ENCODE peak calls at places on chromosomes 7 and 10, in six cellular contexts. One of them, this sample, is unnamed.

GRCh38 chr10:124388823-124389612 is 29.7 kb downstream of the OAT start:
- DNase-seq in stomach: peak; percentile 95
- DNase-seq in cardiac muscle cell: peak; percentile 96
- DNase-seq in bronchial epithelial cell: peak; percentile 48
- DNase-seq in B cell: peak; percentile 100
- DNase-seq in astrocyte of the spinal cord: peak; percentile 76
- DNase-seq in this sample: peak; percentile 98

GRCh38 chr10:113679463-113680171 is at the start of gene CASP7:
- DNase-seq in stomach: peak; percentile 81
- DNase-seq in cardiac muscle cell: peak; percentile 92
- DNase-seq in bronchial epithelial cell: peak; percentile 45
- DNase-seq in B cell: peak; percentile 85
- DNase-seq in astrocyte of the spinal cord: peak; percentile 84
- DNase-seq in this sample: peak; percentile 86

GRCh38 chr10:71694567-71694968 is 25.0 kb downstream of the C10orf105 start:
- DNase-seq in stomach: peak; percentile 46
- DNase-seq in cardiac muscle cell: no peak
- DNase-seq in bronchial epithelial cell: no peak
- DNase-seq in B cell: peak; percentile 91
- DNase-seq in astrocyte of the spinal cord: no peak
- DNase-seq in this sample: peak; percentile 93

GRCh38 chr7:45389073-45389872 is 184.9 kb upstream of the ADCY1 start:
- DNase-seq in stomach: no peak
- DNase-seq in cardiac muscle cell: no peak
- DNase-seq in bronchial epithelial cell: no peak
- DNase-seq in B cell: no peak
- DNase-seq in astrocyte of the spinal cord: no peak
- DNase-seq in this sample: no peak

GRCh38 chr7:137480824-137481365 is 137.4 kb upstream of the PTN start:
- DNase-seq in stomach: no peak
- DNase-seq in cardiac muscle cell: no peak
- DNase-seq in bronchial epithelial cell: no peak
- DNase-seq in B cell: no peak
- DNase-seq in astrocyte of the spinal cord: peak; percentile 62
- DNase-seq in this sample: no peak

GRCh38 chr7:86645174-86645566 is 1.5 kb downstream of the GRM3 start:
- DNase-seq in stomach: no peak
- DNase-seq in cardiac muscle cell: no peak
- DNase-seq in bronchial epithelial cell: no peak
- DNase-seq in B cell: no peak
- DNase-seq in astrocyte of the spinal cord: no peak
- DNase-seq in this sample: no peak

GRCh38 chr7:12030116-12030515 is 181.0 kb upstream of the TMEM106B start:
- DNase-seq in stomach: no peak
- DNase-seq in cardiac muscle cell: no peak
- DNase-seq in bronchial epithelial cell: no peak
- DNase-seq in B cell: no peak
- DNase-seq in astrocyte of the spinal cord: peak; percentile 63
- DNase-seq in this sample: no peak

GRCh38 chr10:80137031-80137712 is 4.6 kb downstream of the PLAC9 start:
- DNase-seq in stomach: no peak
- DNase-seq in cardiac muscle cell: no peak
- DNase-seq in bronchial epithelial cell: no peak
- DNase-seq in B cell: no peak
- DNase-seq in astrocyte of the spinal cord: no peak
- DNase-seq in this sample: no peak

GRCh38 chr7:47474937-47475879 is 106.7 kb downstream of the TNS3 start:
- DNase-seq in stomach: peak; percentile 94
- DNase-seq in cardiac muscle cell: peak; percentile 51
- DNase-seq in bronchial epithelial cell: peak; percentile 88
- DNase-seq in B cell: peak; percentile 39
- DNase-seq in astrocyte of the spinal cord: peak; percentile 96
- DNase-seq in this sample: peak; percentile 79

GRCh38 chr7:100142461-100142860 is 6.3 kb upstream of the LAMTOR4 start:
- DNase-seq in stomach: no peak
- DNase-seq in cardiac muscle cell: no peak
- DNase-seq in bronchial epithelial cell: no peak
- DNase-seq in B cell: no peak
- DNase-seq in astrocyte of the spinal cord: no peak
- DNase-seq in this sample: no peak

GRCh38 chr7:13988765-13989137 is 715 bp downstream of the ETV1 start:
- DNase-seq in stomach: no peak
- DNase-seq in cardiac muscle cell: peak; percentile 34
- DNase-seq in bronchial epithelial cell: no peak
- DNase-seq in B cell: no peak
- DNase-seq in astrocyte of the spinal cord: peak; percentile 71
- DNase-seq in this sample: no peak

GRCh38 chr10:7544203-7544602 is 122.6 kb downstream of the ITIH5 start:
- DNase-seq in stomach: no peak
- DNase-seq in cardiac muscle cell: no peak
- DNase-seq in bronchial epithelial cell: no peak
- DNase-seq in B cell: no peak
- DNase-seq in astrocyte of the spinal cord: no peak
- DNase-seq in this sample: no peak

GRCh38 chr10:97932932-97933530 is 83.4 kb downstream of the GOLGA7B start:
- DNase-seq in stomach: no peak
- DNase-seq in cardiac muscle cell: no peak
- DNase-seq in bronchial epithelial cell: no peak
- DNase-seq in B cell: no peak
- DNase-seq in astrocyte of the spinal cord: no peak
- DNase-seq in this sample: no peak

GRCh38 chr10:77436257-77436780 is 201.3 kb downstream of the KCNMA1 start:
- DNase-seq in stomach: no peak
- DNase-seq in cardiac muscle cell: no peak
- DNase-seq in bronchial epithelial cell: no peak
- DNase-seq in B cell: no peak
- DNase-seq in astrocyte of the spinal cord: peak; percentile 20
- DNase-seq in this sample: no peak

GRCh38 chr10:62584726-62585125 is 210.6 kb downstream of the ZNF365 start:
- DNase-seq in stomach: no peak
- DNase-seq in cardiac muscle cell: no peak
- DNase-seq in bronchial epithelial cell: no peak
- DNase-seq in B cell: no peak
- DNase-seq in astrocyte of the spinal cord: peak; percentile 56
- DNase-seq in this sample: no peak

GRCh38 chr7:111535142-111535541 is 27.1 kb downstream of the IMMP2L start:
- DNase-seq in stomach: no peak
- DNase-seq in cardiac muscle cell: no peak
- DNase-seq in bronchial epithelial cell: no peak
- DNase-seq in B cell: no peak
- DNase-seq in astrocyte of the spinal cord: no peak
- DNase-seq in this sample: no peak

GRCh38 chr10:18060217-18060616 is 80.0 kb upstream of the CACNB2 start:
- DNase-seq in stomach: no peak
- DNase-seq in cardiac muscle cell: peak; percentile 58
- DNase-seq in bronchial epithelial cell: no peak
- DNase-seq in B cell: no peak
- DNase-seq in astrocyte of the spinal cord: no peak
- DNase-seq in this sample: no peak

GRCh38 chr7:70238171-70238575 is 639.9 kb downstream of the AUTS2 start:
- DNase-seq in stomach: no peak
- DNase-seq in cardiac muscle cell: peak; percentile 16
- DNase-seq in bronchial epithelial cell: no peak
- DNase-seq in B cell: peak; percentile 31
- DNase-seq in astrocyte of the spinal cord: no peak
- DNase-seq in this sample: peak; percentile 72

GRCh38 chr10:74139981-74140380 is 10.6 kb downstream of the AP3M1 start:
- DNase-seq in stomach: no peak
- DNase-seq in cardiac muscle cell: no peak
- DNase-seq in bronchial epithelial cell: no peak
- DNase-seq in B cell: no peak
- DNase-seq in astrocyte of the spinal cord: no peak
- DNase-seq in this sample: no peak

GRCh38 chr7:151426486-151426905 is 13.4 kb downstream of the CRYGN start:
- DNase-seq in stomach: peak; percentile 46
- DNase-seq in cardiac muscle cell: no peak
- DNase-seq in bronchial epithelial cell: no peak
- DNase-seq in B cell: no peak
- DNase-seq in astrocyte of the spinal cord: peak; percentile 96
- DNase-seq in this sample: no peak

GRCh38 chr10:127999291-127999690 is 92.4 kb downstream of the PTPRE start:
- DNase-seq in stomach: no peak
- DNase-seq in cardiac muscle cell: no peak
- DNase-seq in bronchial epithelial cell: no peak
- DNase-seq in B cell: no peak
- DNase-seq in astrocyte of the spinal cord: no peak
- DNase-seq in this sample: no peak

DNA sequence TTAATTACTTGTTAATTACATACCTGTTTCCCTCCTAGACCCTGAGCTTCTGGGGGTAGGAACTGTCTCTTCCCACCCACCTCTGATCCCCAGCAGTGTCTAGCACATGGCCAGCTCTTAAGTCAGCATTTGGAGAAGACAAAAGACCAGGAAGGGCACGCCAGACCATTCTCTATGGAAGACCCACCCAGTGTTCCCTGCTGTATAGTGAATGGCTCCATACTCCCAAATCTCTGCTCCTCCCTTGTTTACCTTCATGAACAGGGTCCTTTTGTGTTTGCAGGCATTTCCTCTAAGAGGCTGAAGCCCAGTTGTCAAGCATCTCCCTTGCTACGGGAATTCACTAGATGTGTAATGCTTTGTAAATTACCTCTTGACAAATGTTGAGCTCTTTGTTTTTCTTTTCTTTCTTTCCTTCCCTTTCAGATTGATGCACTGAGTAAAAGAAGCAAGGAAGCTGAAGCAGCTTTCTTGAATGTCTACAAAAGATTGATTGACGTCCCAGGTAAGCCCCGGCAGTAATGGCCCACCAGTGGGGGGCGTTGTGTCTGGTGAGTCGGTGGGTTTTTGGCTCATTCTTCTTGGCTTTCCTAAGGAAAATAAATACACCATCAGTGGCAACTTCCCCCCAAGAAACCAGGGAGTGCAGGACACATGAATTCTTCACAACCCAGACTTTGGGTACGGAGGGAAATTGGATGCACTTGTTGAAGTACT is 216.6 kb upstream of the SH2B2 start:
- DNase-seq in stomach: no peak
- DNase-seq in cardiac muscle cell: no peak
- DNase-seq in bronchial epithelial cell: no peak
- DNase-seq in B cell: no peak
- DNase-seq in astrocyte of the spinal cord: no peak
- DNase-seq in this sample: no peak
- TF ChIP-seq CTCF in stomach: no peak
- TF ChIP-seq CTCF in cardiac muscle cell: no peak
- TF ChIP-seq CTCF in bronchial epithelial cell: no peak
- TF ChIP-seq CTCF in B cell: no peak
- TF ChIP-seq CTCF in astrocyte of the spinal cord: no peak
- TF ChIP-seq CTCF in this sample: no peak

GRCh38 chr10:78976825-78977760 is 91.7 kb upstream of the ZMIZ1 start:
- DNase-seq in stomach: no peak
- DNase-seq in cardiac muscle cell: no peak
- DNase-seq in bronchial epithelial cell: no peak
- DNase-seq in B cell: no peak
- DNase-seq in astrocyte of the spinal cord: no peak
- DNase-seq in this sample: no peak

GRCh38 chr10:78973901-78974408 is 94.8 kb upstream of the ZMIZ1 start:
- DNase-seq in stomach: no peak
- DNase-seq in cardiac muscle cell: peak; percentile 73
- DNase-seq in bronchial epithelial cell: peak; percentile 33
- DNase-seq in B cell: peak; percentile 67
- DNase-seq in astrocyte of the spinal cord: peak; percentile 79
- DNase-seq in this sample: no peak

GRCh38 chr10:78972160-78972946 is 96.4 kb upstream of the ZMIZ1 start:
- DNase-seq in stomach: peak; percentile 48
- DNase-seq in cardiac muscle cell: peak; percentile 12
- DNase-seq in bronchial epithelial cell: no peak
- DNase-seq in B cell: no peak
- DNase-seq in astrocyte of the spinal cord: peak; percentile 95
- DNase-seq in this sample: no peak

GRCh38 chr10:78972947-78973900 is 95.5 kb upstream of the ZMIZ1 start:
- DNase-seq in stomach: peak; percentile 69
- DNase-seq in cardiac muscle cell: peak; percentile 82
- DNase-seq in bronchial epithelial cell: peak; percentile 82
- DNase-seq in B cell: peak; percentile 80
- DNase-seq in astrocyte of the spinal cord: peak; percentile 96
- DNase-seq in this sample: peak; percentile 98

GRCh38 chr10:78974409-78975317 is 94.1 kb upstream of the ZMIZ1 start:
- DNase-seq in stomach: peak; percentile 52
- DNase-seq in cardiac muscle cell: peak; percentile 50
- DNase-seq in bronchial epithelial cell: peak; percentile 91
- DNase-seq in B cell: peak; percentile 44
- DNase-seq in astrocyte of the spinal cord: peak; percentile 89
- DNase-seq in this sample: peak; percentile 62
- TF ChIP-seq CTCF in stomach: no peak
- TF ChIP-seq CTCF in cardiac muscle cell: peak; percentile 78
- TF ChIP-seq CTCF in bronchial epithelial cell: peak; percentile 84
- TF ChIP-seq CTCF in B cell: peak; percentile 38
- TF ChIP-seq CTCF in astrocyte of the spinal cord: peak; percentile 81
- TF ChIP-seq CTCF in this sample: peak; percentile 84

DNA sequence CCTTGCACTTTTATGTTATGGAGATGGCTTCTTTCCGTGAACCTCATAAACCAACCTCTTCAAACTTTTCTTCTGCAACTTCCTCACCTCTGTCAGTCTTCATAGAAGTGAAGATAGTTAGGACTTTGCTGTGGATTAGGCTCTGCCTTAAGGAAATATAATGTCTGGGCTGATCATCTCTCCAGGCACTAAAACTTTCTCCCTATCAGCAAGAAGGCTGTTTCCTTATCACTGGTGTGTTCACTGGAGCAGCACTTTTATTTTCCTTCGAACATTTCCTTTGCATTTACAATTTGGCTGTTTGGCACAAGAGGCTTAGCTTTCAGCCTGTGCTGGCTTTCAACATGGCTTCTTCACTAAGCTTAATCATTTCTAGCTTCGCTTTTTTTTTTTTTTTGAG is 52.8 kb downstream of the ESYT2 start:
- DNase-seq in stomach: no peak
- DNase-seq in cardiac muscle cell: no peak
- DNase-seq in bronchial epithelial cell: no peak
- DNase-seq in B cell: no peak
- DNase-seq in astrocyte of the spinal cord: no peak
- DNase-seq in this sample: no peak
- TF ChIP-seq CTCF in stomach: no peak
- TF ChIP-seq CTCF in cardiac muscle cell: no peak
- TF ChIP-seq CTCF in bronchial epithelial cell: no peak
- TF ChIP-seq CTCF in B cell: no peak
- TF ChIP-seq CTCF in astrocyte of the spinal cord: no peak
- TF ChIP-seq CTCF in this sample: no peak

GRCh38 chr10:47279276-47279675 is 20.7 kb upstream of the GDF10 start:
- DNase-seq in stomach: no peak
- DNase-seq in cardiac muscle cell: no peak
- DNase-seq in bronchial epithelial cell: no peak
- DNase-seq in B cell: no peak
- DNase-seq in astrocyte of the spinal cord: no peak
- DNase-seq in this sample: no peak

GRCh38 chr10:47278152-47278473 is 21.9 kb upstream of the GDF10 start:
- DNase-seq in stomach: no peak
- DNase-seq in cardiac muscle cell: no peak
- DNase-seq in bronchial epithelial cell: no peak
- DNase-seq in B cell: no peak
- DNase-seq in astrocyte of the spinal cord: no peak
- DNase-seq in this sample: no peak

GRCh38 chr10:47277352-47278151 is 22.4 kb upstream of the GDF10 start:
- DNase-seq in stomach: no peak
- DNase-seq in cardiac muscle cell: no peak
- DNase-seq in bronchial epithelial cell: peak; percentile 66
- DNase-seq in B cell: no peak
- DNase-seq in astrocyte of the spinal cord: no peak
- DNase-seq in this sample: no peak

GRCh38 chr10:47276576-47277351 is 23.2 kb upstream of the GDF10 start:
- DNase-seq in stomach: no peak
- DNase-seq in cardiac muscle cell: no peak
- DNase-seq in bronchial epithelial cell: no peak
- DNase-seq in B cell: no peak
- DNase-seq in astrocyte of the spinal cord: no peak
- DNase-seq in this sample: no peak

GRCh38 chr10:47278720-47279119 is 21.3 kb upstream of the GDF10 start:
- DNase-seq in stomach: no peak
- DNase-seq in cardiac muscle cell: no peak
- DNase-seq in bronchial epithelial cell: no peak
- DNase-seq in B cell: no peak
- DNase-seq in astrocyte of the spinal cord: no peak
- DNase-seq in this sample: no peak
- TF ChIP-seq CTCF in stomach: no peak
- TF ChIP-seq CTCF in cardiac muscle cell: no peak
- TF ChIP-seq CTCF in bronchial epithelial cell: no peak
- TF ChIP-seq CTCF in B cell: no peak
- TF ChIP-seq CTCF in astrocyte of the spinal cord: no peak
- TF ChIP-seq CTCF in this sample: no peak